ENCODE peak calls at places on chromosome 18, in five cellular contexts. V is NCI-H1694, Q is GM12878, T is ovary, D is DND-41. F is an unnamed sample.

GRCh38 chr18:49648326-49648725 is 86.5 kb downstream of the LIPG start:
- DNase-seq in V (no peak), Q (no peak), T (no peak), D (no peak), F (no peak)

GRCh38 chr18:77103991-77104521 is 28.5 kb downstream of the MBP start:
- DNase-seq in V (no peak), Q (no peak), T (peak), D (no peak), F (no peak)

GRCh38 chr18:9927392-9928063 is 13.7 kb downstream of the VAPA start:
- DNase-seq in V (no peak), Q (no peak), T (no peak), D (no peak), F (no peak)

GRCh38 chr18:64099244-64099643 is 49.6 kb downstream of the LINC00305 start:
- DNase-seq in V (no peak), Q (no peak), T (no peak), D (no peak), F (no peak)

GRCh38 chr18:40168026-40168425 is 1787.0 kb upstream of the PIK3C3 start:
- DNase-seq in V (no peak), Q (no peak), T (no peak), D (no peak), F (no peak)

GRCh38 chr18:34002130-34002529 is 222.6 kb downstream of the NOL4 start:
- DNase-seq in V (no peak), Q (no peak), T (no peak), D (no peak), F (no peak)

GRCh38 chr18:76827205-76827885 is 5.0 kb downstream of the ZNF236 start:
- DNase-seq in V (no peak), Q (no peak), T (no peak), D (no peak), F (no peak)

GRCh38 chr18:48728204-48728833 is 189.5 kb downstream of the CTIF start:
- DNase-seq in V (no peak), Q (no peak), T (peak), D (no peak), F (no peak)

GRCh38 chr18:8929381-8929780 is 173.1 kb upstream of the NDUFV2 start:
- DNase-seq in V (no peak), Q (no peak), T (no peak), D (no peak), F (no peak)

GRCh38 chr18:59927246-59927825 is 27.5 kb downstream of the PMAIP1 start:
- DNase-seq in V (no peak), Q (peak), T (no peak), D (no peak), F (no peak)

GRCh38 chr18:27605107-27605834 is 420.2 kb upstream of the CHST9 start:
- DNase-seq in V (peak), Q (no peak), T (no peak), D (peak), F (peak)

GRCh38 chr18:34880882-34881852 is 160.0 kb upstream of the MAPRE2 start:
- DNase-seq in V (no peak), Q (no peak), T (no peak), D (no peak), F (no peak)